ENCODE peak calls at places on chromosome 11, in four cellular contexts. K is HL-60, S is GM12891, M is GM12878. W is an unnamed sample.

GRCh38 chr11:23103403-23103802 is 243.1 kb upstream of the CCDC179 start:
- DNase-seq in K (no peak), S (no peak), M (no peak), W (no peak)

GRCh38 chr11:65452806-65453490 is 30.4 kb downstream of the NEAT1 start:
- DNase-seq in K (no peak), S (no peak), M (no peak), W (no peak)

GRCh38 chr11:70225629-70226582 is 22.8 kb downstream of the FADD start:
- DNase-seq in K (no peak), S (no peak), M (no peak), W (no peak)

GRCh38 chr11:33540946-33541915 is 159.4 kb downstream of the C11orf91 start:
- DNase-seq in K (no peak), S (no peak), M (no peak), W (no peak)

GRCh38 chr11:84922836-84923235 is 704.3 kb downstream of the DLG2 start:
- DNase-seq in K (no peak), S (no peak), M (no peak), W (no peak)

GRCh38 chr11:8262552-8263108 is 1.0 kb downstream of the LMO1 start:
- DNase-seq in K (no peak), S (peak), M (no peak), W (no peak)

GRCh38 chr11:83047515-83048225 is 24.0 kb downstream of the RAB30 start:
- DNase-seq in K (no peak), S (no peak), M (no peak), W (no peak)

GRCh38 chr11:20029193-20029592 is 131.1 kb downstream of the DBX1 start:
- DNase-seq in K (no peak), S (no peak), M (no peak), W (no peak)

GRCh38 chr11:117621226-117621625 is 175.8 kb downstream of the DSCAML1 start:
- DNase-seq in K (no peak), S (no peak), M (no peak), W (peak)

GRCh38 chr11:123434911-123435310 is 4.8 kb downstream of the GRAMD1B start:
- DNase-seq in K (no peak), S (no peak), M (no peak), W (no peak)

GRCh38 chr11:76995177-76995576 is 39.0 kb upstream of the B3GNT6 start:
- DNase-seq in K (no peak), S (no peak), M (no peak), W (no peak)

GRCh38 chr11:105181100-105181499 is 41.5 kb upstream of the CARD18 start:
- DNase-seq in K (peak), S (no peak), M (no peak), W (no peak)

GRCh38 chr11:75063732-75064314 is 32.9 kb downstream of the OR2AT4 start:
- DNase-seq in K (no peak), S (no peak), M (no peak), W (no peak)
- TF ChIP-seq SPI1 in K (no peak), S (no peak), M (no peak), W (no peak)

DNA sequence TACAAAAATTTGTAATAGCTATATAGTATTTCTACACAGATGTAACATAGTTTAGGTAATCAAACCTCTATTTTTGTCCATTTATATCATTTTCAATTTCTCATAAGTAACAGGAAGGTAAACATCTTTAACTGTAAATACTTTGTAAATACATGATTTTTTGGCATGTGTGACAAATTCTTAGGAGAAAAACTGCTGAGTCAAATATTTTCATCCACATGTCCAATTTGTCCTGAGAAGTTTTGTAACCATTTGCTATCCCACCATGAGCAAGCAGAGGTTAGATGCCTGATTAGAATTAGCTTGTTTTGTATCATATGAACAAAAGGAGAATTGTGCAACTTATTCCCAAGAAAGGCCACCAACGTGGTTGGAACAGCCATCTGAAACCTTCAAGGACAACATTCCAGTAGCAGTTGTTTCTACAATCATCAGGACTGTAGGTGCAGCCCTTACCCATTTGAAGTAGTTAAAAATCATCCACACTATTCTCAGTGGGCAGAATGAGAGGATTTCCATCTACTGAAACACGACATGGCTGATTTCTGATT is 139.6 kb upstream of the MPPED2 start:
- DNase-seq in K (no peak), S (no peak), M (no peak), W (no peak)
- TF ChIP-seq SPI1 in K (no peak), S (no peak), M (no peak), W (no peak)

DNA sequence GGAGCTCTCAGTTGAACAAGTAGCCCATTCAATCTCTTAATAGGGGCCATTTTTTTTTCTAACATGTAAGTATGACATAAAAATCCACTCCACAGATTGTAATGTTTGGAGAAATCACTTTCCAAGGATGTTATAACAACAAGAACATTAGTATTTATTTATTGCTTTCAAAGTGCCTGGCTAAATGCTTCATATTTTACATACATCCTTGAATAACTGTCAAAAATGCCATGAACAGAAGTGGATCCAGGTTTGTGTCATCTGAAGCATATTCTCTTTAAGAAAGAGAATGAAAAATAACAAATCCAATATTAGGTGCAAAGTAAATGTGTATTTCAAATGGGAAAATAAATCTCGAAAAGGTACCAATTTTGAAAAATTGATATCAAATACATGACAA is 344.0 kb upstream of the FAT3 start:
- DNase-seq in K (no peak), S (no peak), M (no peak), W (no peak)
- TF ChIP-seq SPI1 in K (no peak), S (no peak), M (no peak), W (no peak)

GRCh38 chr11:2398664-2399355 is 1.7 kb upstream of the TSSC4 start:
- DNase-seq in K (no peak), S (no peak), M (no peak), W (no peak)
- TF ChIP-seq SPI1 in K (no peak), S (no peak), M (no peak), W (no peak)

GRCh38 chr11:30586251-30587144 is at the start of gene MPPED2:
- DNase-seq in K (no peak), S (peak), M (no peak), W (peak)

GRCh38 chr11:30581646-30582045 is 4.5 kb downstream of the MPPED2 start:
- DNase-seq in K (no peak), S (no peak), M (no peak), W (no peak)

GRCh38 chr11:30583505-30584280 is 2.5 kb downstream of the MPPED2 start:
- DNase-seq in K (no peak), S (no peak), M (no peak), W (no peak)

GRCh38 chr11:30585067-30585891 is 874 bp downstream of the MPPED2 start:
- DNase-seq in K (no peak), S (peak), M (no peak), W (no peak)

DNA sequence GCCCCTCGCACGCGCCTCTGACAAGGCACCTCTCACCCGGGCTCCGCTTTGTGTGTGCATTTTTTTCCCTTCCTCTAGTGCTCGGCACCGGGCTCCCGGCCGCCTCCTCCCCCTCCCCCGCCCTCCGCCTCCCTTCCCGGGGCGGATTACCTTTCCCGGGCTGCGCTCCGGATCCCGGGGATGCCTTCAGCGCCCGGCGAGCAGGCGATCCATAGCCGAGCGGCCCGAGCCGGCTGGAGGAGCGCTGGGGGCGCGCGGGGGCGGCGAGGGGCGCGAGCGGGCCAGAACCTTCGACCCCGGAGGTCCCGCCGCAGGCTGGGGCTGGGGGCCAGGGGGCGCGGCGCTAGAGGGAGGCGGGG is 282 bp downstream of the MPPED2 start:
- DNase-seq in K (no peak), S (peak), M (no peak), W (no peak)
- TF ChIP-seq SPI1 in K (no peak), S (no peak), M (no peak), W (no peak)

GRCh38 chr11:128806496-128807261 is 60.4 kb downstream of the KCNJ1 start:
- DNase-seq in K (no peak), S (no peak), M (no peak), W (no peak)
- TF ChIP-seq SPI1 in K (no peak), S (no peak), M (no peak), W (no peak)

GRCh38 chr11:47105974-47106373 is 70.7 kb downstream of the ARFGAP2 start:
- DNase-seq in K (no peak), S (no peak), M (no peak), W (no peak)
- TF ChIP-seq SPI1 in K (no peak), S (no peak), M (no peak), W (no peak)

DNA sequence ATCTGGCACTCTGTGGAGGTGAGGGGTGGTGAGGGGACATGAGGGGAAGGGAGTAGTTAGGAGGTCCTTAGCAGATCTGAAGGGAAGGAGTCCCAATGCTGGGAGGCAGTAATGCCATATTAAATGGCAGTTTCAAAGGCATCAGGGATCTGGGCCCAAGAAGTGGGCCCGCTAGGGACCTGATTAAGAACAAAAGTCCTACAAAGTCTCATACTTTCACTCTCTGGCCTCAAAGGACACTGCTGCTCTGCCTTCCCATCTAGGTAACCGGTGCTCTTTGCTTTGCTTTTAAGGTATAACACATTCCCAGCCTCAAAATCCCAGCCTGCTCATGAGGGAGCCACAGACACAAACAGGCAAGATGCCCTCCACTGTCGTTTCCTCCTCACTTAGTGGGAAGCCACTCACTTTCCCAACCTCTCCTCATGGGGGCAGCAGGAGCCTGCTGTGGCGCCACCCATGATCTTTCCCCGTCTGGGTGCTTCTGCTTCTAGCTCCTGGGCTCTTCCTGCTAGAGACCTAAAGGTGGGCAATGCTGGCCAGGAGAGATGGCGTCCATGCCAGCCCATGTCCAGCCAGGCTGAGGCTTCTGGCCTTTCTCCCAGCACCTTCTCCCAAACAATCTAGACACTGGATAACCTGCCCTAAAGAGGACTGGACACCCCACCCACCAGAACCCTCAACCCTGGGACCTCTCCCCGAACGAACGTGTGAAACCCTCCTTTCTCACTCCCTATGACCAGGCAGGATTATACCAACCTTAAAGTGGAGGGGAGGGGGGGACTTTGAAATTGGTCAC is 68.3 kb downstream of the PLEKHA7 start:
- DNase-seq in K (peak), S (peak), M (peak), W (peak)
- TF ChIP-seq SPI1 in K (no peak), S (peak), M (no peak), W (no peak)

W was measured in K562.